ENCODE peak calls at places on chromosomes 12 and 14, in six cellular contexts. P is WTC11, I is HepG2, F is GM12878, B is K562, D is H1. Z is an unnamed sample.

GRCh38 chr12:110102255-110102654 is 21.9 kb upstream of the IFT81 start:
- DNase-seq in B (peak), D (peak), P (peak), I (peak), F (no peak), Z (peak)

GRCh38 chr14:79809849-79810612 is 401.3 kb downstream of the DIO2 start:
- DNase-seq in F (no peak), D (no peak), B (no peak), I (no peak), P (no peak), Z (peak)

GRCh38 chr14:59245809-59246295 is 57.4 kb downstream of the DAAM1 start:
- DNase-seq in P (no peak), F (peak), D (no peak), I (no peak), B (no peak), Z (no peak)

GRCh38 chr14:35818346-35819115 is 7.6 kb upstream of the BRMS1L start:
- DNase-seq in F (no peak), I (peak), P (no peak), B (peak), D (no peak), Z (peak)

GRCh38 chr14:71473843-71474242 is 458.4 kb upstream of the RGS6 start:
- DNase-seq in D (no peak), B (no peak), F (no peak), I (no peak), P (no peak), Z (no peak)

GRCh38 chr12:110039085-110039807 is 9.1 kb downstream of the C12orf76 start:
- DNase-seq in I (peak), B (no peak), P (no peak), F (no peak), D (no peak), Z (peak)

GRCh38 chr12:132835076-132835870 is 6.6 kb upstream of the GOLGA3 start:
- DNase-seq in P (no peak), D (no peak), B (no peak), I (no peak), F (no peak), Z (no peak)

GRCh38 chr12:54038760-54039414 is 6.0 kb downstream of the HOXC5 start:
- DNase-seq in I (no peak), B (no peak), F (no peak), D (no peak), P (no peak), Z (no peak)

GRCh38 chr12:124576061-124576650 is 8.7 kb upstream of the NCOR2 start:
- DNase-seq in F (no peak), D (no peak), P (no peak), I (no peak), B (no peak), Z (no peak)

GRCh38 chr14:103243764-103244737 is 90.0 kb upstream of the EIF5 start:
- DNase-seq in D (no peak), I (peak), B (no peak), F (no peak), P (no peak), Z (no peak)

DNA sequence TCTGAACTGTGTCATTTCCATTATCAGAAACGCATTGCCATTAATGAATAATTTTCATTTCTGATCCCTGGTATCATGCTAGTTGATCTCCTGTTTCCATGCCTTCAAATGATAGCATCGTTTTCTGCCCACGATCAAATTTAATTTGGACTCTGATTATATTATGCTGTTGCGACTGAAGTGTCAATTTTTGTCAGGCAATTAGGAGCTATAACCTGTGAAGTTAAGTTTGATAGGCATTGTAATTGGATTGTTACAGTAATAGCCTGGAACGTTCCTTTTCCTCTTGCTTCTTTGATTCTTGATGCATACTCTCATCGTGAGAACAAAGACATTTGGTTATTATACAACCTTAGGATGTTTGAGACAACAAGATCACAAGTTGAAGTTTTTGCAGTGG is 356.3 kb downstream of the VRK1 start:
- DNase-seq in P (no peak), F (no peak), I (no peak), D (no peak), B (no peak), Z (no peak)
- TF ChIP-seq CREB1 in P (no peak), F (no peak), I (no peak), D (no peak), B (no peak), Z (no peak)

GRCh38 chr14:23572524-23572828 is 4.9 kb upstream of the AP1G2 start:
- DNase-seq in D (no peak), P (no peak), I (no peak), B (no peak), F (no peak), Z (no peak)

GRCh38 chr14:23571701-23572523 is 4.3 kb upstream of the AP1G2 start:
- DNase-seq in F (no peak), D (no peak), P (no peak), I (no peak), B (no peak), Z (no peak)

GRCh38 chr14:23572841-23573240 is 5.2 kb upstream of the AP1G2 start:
- DNase-seq in F (no peak), D (no peak), B (no peak), I (peak), P (no peak), Z (no peak)

GRCh38 chr14:23569443-23570151 is 2.0 kb upstream of the AP1G2 start:
- DNase-seq in B (peak), P (peak), I (peak), F (no peak), D (no peak), Z (peak)

GRCh38 chr14:23570806-23571483 is 3.4 kb upstream of the AP1G2 start:
- DNase-seq in D (no peak), B (no peak), I (no peak), P (no peak), F (no peak), Z (no peak)
- TF ChIP-seq CREB1 in D (no peak), B (no peak), I (no peak), P (no peak), F (no peak), Z (no peak)

DNA sequence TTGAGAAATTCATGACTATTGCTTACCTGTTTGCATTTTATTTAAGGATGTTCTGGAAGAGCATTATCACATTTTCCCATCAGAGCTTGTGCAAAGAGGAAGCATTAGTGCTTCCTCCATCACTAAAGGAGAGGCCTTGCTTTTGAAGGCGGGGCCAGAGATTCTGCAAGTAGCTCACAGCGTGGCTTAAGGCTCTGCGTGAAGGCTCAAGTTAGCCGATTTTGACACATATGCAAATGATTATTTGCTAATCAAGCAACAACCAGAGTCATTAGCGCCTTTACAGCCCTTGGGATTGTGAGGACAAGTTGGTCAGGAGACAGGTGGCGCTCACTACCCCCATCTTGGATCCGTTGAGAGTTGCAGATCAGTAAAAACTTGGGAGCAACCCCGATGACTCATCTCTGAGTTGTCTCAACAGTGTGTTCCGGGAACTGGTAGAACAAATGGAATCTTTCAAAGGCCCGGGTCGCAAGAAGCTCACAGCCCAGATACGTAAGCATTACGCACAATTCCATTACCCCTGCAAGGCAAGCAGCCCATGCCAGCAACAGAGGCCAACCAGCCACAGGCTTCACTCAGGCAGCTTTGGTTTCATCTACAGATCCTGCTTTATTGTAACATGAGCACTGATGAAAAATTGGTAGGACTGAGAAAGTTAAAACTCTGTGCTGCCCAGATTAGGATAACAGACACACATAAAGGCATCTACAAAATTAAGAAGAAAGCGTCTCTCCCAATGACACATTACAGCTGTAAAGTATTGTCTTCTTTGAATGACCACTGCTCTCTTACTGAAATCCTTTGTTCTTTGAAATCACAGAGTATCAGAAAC is 34.9 kb upstream of the SPTSSA start:
- DNase-seq in I (peak), B (peak), F (no peak), D (peak), P (peak), Z (peak)
- TF ChIP-seq CREB1 in I (peak), B (peak), F (no peak), D (peak), P (no peak), Z (peak)

GRCh38 chr14:95511687-95512086 is 4.8 kb downstream of the SYNE3 start:
- DNase-seq in B (no peak), P (no peak), F (no peak), I (no peak), D (no peak), Z (no peak)

GRCh38 chr14:95508377-95508776 is 8.1 kb downstream of the SYNE3 start:
- DNase-seq in B (no peak), D (no peak), I (no peak), F (no peak), P (no peak), Z (no peak)

GRCh38 chr14:95513261-95513660 is 3.2 kb downstream of the SYNE3 start:
- DNase-seq in P (no peak), B (no peak), I (no peak), F (no peak), D (no peak), Z (no peak)

GRCh38 chr14:95509512-95509911 is 6.9 kb downstream of the SYNE3 start:
- DNase-seq in D (no peak), B (no peak), F (no peak), P (no peak), I (no peak), Z (no peak)

DNA sequence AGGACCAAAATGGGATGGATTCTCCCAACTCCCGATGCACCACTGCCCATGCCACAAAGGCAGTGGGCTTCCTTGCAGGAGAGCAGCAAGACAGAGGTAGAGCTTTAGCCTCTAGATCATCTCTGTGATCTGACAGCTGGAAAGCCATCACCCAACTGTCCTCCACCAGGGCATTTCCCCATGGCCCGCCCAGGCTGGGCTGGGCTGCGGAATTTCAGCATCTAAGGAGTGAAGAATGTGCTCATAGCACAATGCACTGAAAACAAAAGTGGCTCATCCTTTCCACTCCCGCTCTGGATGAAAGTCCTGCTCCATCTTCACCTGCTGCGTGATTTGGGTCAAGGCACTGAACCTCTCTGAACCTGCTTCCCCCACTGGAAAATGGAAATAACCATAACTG is 5.6 kb downstream of the SYNE3 start:
- DNase-seq in I (no peak), F (no peak), D (no peak), P (no peak), B (no peak), Z (peak)
- TF ChIP-seq CREB1 in I (no peak), F (no peak), D (no peak), P (no peak), B (no peak), Z (no peak)

GRCh38 chr12:127583041-127583440 is 683.9 kb upstream of the TMEM132C start:
- DNase-seq in D (no peak), P (no peak), B (no peak), F (no peak), I (no peak), Z (no peak)

GRCh38 chr12:127592278-127592677 is 674.7 kb upstream of the TMEM132C start:
- DNase-seq in B (no peak), P (no peak), I (no peak), D (no peak), F (no peak), Z (no peak)

DNA sequence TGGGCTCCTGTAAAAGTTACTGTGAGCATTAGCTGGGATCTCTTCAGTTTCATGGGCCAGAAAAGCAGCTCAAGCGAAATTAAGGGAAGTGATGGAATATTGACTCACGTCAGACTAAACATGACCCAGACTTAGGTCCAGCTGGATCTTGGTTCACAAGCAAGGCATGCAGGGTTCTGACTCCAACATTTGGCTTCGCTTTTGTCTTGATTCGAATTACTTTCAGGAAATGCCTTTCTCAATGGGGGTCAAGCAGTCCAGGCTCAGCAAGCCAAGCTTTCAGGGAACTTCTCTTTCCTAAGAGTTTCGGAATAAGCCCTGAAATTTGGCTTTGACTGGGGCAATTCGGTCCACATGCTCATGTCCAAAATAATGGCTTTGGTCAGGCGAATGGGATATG is 678.7 kb upstream of the TMEM132C start:
- DNase-seq in D (no peak), F (no peak), B (no peak), P (no peak), I (no peak), Z (peak)
- TF ChIP-seq CREB1 in D (no peak), F (no peak), B (no peak), P (no peak), I (no peak), Z (no peak)

GRCh38 chr14:85599939-85600338 is 70.0 kb downstream of the FLRT2 start:
- DNase-seq in I (no peak), P (no peak), B (no peak), F (no peak), D (no peak), Z (no peak)
- TF ChIP-seq CREB1 in I (no peak), P (no peak), B (no peak), F (no peak), D (no peak), Z (no peak)

GRCh38 chr14:76181546-76181945 is 29.8 kb downstream of the GPATCH2L start:
- DNase-seq in B (peak), P (no peak), F (no peak), I (peak), D (no peak), Z (peak)
- TF ChIP-seq CREB1 in B (no peak), P (no peak), F (no peak), I (no peak), D (no peak), Z (no peak)

GRCh38 chr12:75783093-75783877 is 248.3 kb downstream of the PHLDA1 start:
- DNase-seq in I (no peak), F (no peak), P (no peak), D (no peak), B (no peak), Z (no peak)

GRCh38 chr12:75781532-75782046 is 250.0 kb downstream of the PHLDA1 start:
- DNase-seq in D (no peak), I (no peak), B (peak), P (no peak), F (no peak), Z (no peak)

GRCh38 chr12:75786071-75786470 is 245.5 kb downstream of the PHLDA1 start:
- DNase-seq in D (no peak), B (no peak), I (no peak), P (no peak), F (no peak), Z (no peak)

GRCh38 chr12:75782182-75782581 is 249.4 kb downstream of the PHLDA1 start:
- DNase-seq in I (no peak), B (no peak), D (no peak), P (no peak), F (no peak), Z (no peak)

GRCh38 chr12:75784591-75784990 is 247.0 kb downstream of the PHLDA1 start:
- DNase-seq in I (peak), B (no peak), P (no peak), F (no peak), D (no peak), Z (no peak)
- TF ChIP-seq CREB1 in I (no peak), B (no peak), P (no peak), F (no peak), D (no peak), Z (no peak)

GRCh38 chr14:82398313-82398712 is 864.7 kb upstream of the SEL1L start:
- DNase-seq in P (no peak), F (no peak), I (no peak), D (no peak), B (no peak), Z (no peak)
- TF ChIP-seq CREB1 in P (no peak), F (no peak), I (no peak), D (no peak), B (no peak), Z (no peak)

DNA sequence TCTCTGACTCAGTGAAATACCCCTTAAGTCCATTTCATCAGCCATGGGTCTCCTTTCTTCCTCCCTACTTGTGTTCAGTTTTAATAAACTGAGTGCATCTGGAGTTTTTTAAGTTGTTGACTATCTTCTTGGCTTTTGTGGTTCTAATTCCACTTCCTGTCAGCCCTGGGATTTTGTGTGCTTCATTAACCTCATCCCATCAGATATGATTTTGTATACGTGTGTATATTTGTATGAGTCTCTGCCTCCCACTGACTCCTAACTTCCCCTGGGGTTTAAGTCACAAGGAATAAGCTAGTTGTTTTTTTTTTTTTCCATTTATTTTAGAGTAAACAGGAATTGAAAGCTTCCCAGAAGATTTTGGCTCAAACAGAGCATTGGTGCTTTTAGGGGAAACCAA is 62.7 kb downstream of the TTLL5 start:
- DNase-seq in D (no peak), P (no peak), F (no peak), B (no peak), I (no peak), Z (no peak)
- TF ChIP-seq CREB1 in D (no peak), P (no peak), F (no peak), B (no peak), I (no peak), Z (no peak)

Z was measured in GM23338.